ENCODE peak calls at places on chromosome 20, in six cellular contexts. One of them, this sample, is unnamed.

GRCh38 chr20:58630063-58630462 is 21.0 kb upstream of the STX16 start:
- DNase-seq in H1: no peak
- DNase-seq in GM12878: no peak
- DNase-seq in K562: no peak
- DNase-seq in SK-N-SH: no peak
- DNase-seq in HepG2: no peak
- DNase-seq in this sample: no peak

GRCh38 chr20:57163041-57163440 is 103.4 kb downstream of the BMP7 start:
- DNase-seq in HepG2: no peak
- DNase-seq in SK-N-SH: no peak
- DNase-seq in GM12878: no peak
- DNase-seq in H1: no peak
- DNase-seq in K562: no peak
- DNase-seq in this sample: no peak

GRCh38 chr20:63861981-63862901 is 943 bp downstream of the ABHD16B start:
- DNase-seq in SK-N-SH: no peak
- DNase-seq in K562: no peak
- DNase-seq in H1: no peak
- DNase-seq in HepG2: no peak
- DNase-seq in GM12878: no peak
- DNase-seq in this sample: no peak

GRCh38 chr20:60001027-60001567 is 42.9 kb downstream of the CDH26 start:
- DNase-seq in SK-N-SH: no peak
- DNase-seq in HepG2: no peak
- DNase-seq in K562: no peak
- DNase-seq in GM12878: no peak
- DNase-seq in H1: no peak
- DNase-seq in this sample: no peak

GRCh38 chr20:44079291-44079690 is 107.7 kb downstream of the JPH2 start:
- DNase-seq in H1: no peak
- DNase-seq in HepG2: no peak
- DNase-seq in GM12878: no peak
- DNase-seq in SK-N-SH: no peak
- DNase-seq in K562: no peak
- DNase-seq in this sample: no peak

GRCh38 chr20:24704899-24705298 is 235.5 kb downstream of the SYNDIG1 start:
- DNase-seq in H1: peak; percentile 26
- DNase-seq in HepG2: no peak
- DNase-seq in GM12878: no peak
- DNase-seq in K562: no peak
- DNase-seq in SK-N-SH: no peak
- DNase-seq in this sample: no peak

GRCh38 chr20:18849131-18849530 is 35.5 kb downstream of the SCP2D1 start:
- DNase-seq in GM12878: no peak
- DNase-seq in SK-N-SH: no peak
- DNase-seq in H1: no peak
- DNase-seq in K562: no peak
- DNase-seq in HepG2: no peak
- DNase-seq in this sample: no peak

GRCh38 chr20:59514554-59514953 is 89.8 kb upstream of the PHACTR3 start:
- DNase-seq in GM12878: no peak
- DNase-seq in HepG2: no peak
- DNase-seq in H1: no peak
- DNase-seq in SK-N-SH: no peak
- DNase-seq in K562: no peak
- DNase-seq in this sample: no peak

GRCh38 chr20:57470666-57471495 is 54.1 kb downstream of the CTCFL start:
- DNase-seq in K562: no peak
- DNase-seq in H1: no peak
- DNase-seq in HepG2: no peak
- DNase-seq in SK-N-SH: no peak
- DNase-seq in GM12878: no peak
- DNase-seq in this sample: no peak

GRCh38 chr20:21159658-21160380 is 33.9 kb downstream of the KIZ start:
- DNase-seq in K562: no peak
- DNase-seq in H1: no peak
- DNase-seq in HepG2: no peak
- DNase-seq in GM12878: no peak
- DNase-seq in SK-N-SH: no peak
- DNase-seq in this sample: peak; percentile 5

DNA sequence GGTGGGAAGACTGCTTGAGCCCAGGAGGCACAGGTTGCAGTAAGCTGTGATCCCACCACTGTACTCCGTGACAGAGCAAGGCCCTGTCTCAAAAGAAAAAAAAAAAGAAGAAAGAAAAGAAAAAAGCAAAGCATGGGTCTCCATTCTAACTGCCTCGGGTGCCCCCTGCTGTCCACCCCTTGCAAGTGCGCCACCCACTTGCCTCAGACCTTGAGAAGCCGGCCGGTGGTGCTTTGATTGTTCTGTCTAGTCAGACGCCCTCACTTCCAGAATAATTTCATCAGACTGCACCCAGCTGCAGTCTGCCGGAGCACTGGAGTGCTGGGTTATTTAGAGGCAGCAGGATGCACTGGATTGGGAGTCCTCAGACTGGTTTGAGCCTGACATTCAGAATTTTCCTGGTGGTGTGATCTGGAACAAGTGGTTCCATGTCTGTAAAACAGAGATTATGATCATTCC is 17.6 kb upstream of the TM9SF4 start:
- DNase-seq in K562: peak; percentile 79
- DNase-seq in HepG2: peak; percentile 82
- DNase-seq in GM12878: no peak
- DNase-seq in SK-N-SH: peak; percentile 82
- DNase-seq in H1: peak; percentile 93
- DNase-seq in this sample: peak; percentile 49
- TF ChIP-seq GABPA in K562: no peak
- TF ChIP-seq GABPA in HepG2: no peak
- TF ChIP-seq GABPA in GM12878: no peak
- TF ChIP-seq GABPA in SK-N-SH: no peak
- TF ChIP-seq GABPA in H1: no peak
- TF ChIP-seq GABPA in this sample: no peak

DNA sequence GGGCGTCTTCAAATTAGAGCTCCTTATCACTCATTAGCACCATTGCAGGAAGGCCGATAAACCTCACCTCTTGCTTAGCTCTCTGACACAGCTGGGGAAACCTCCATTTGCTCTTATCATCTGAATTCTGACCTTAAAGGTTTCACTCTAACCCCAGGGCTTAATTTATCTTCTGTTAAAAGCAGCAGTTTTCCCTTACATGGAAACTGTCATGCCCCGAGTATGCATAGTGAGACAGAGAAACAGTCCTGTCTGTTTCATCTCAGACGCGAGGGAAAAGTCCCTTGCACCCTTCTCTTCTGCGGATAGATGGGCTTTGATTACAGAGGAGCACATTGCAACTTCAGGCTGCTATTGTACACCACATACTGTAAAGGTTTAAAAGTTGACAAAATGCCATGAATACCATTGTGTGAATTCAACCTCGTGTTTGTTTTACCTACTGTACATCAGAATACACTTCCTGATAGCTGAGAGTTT is 191.5 kb upstream of the BMP2 start:
- DNase-seq in HepG2: peak; percentile 52
- DNase-seq in GM12878: peak; percentile 53
- DNase-seq in SK-N-SH: peak; percentile 11
- DNase-seq in H1: no peak
- DNase-seq in K562: no peak
- DNase-seq in this sample: no peak
- TF ChIP-seq GABPA in HepG2: no peak
- TF ChIP-seq GABPA in GM12878: no peak
- TF ChIP-seq GABPA in SK-N-SH: no peak
- TF ChIP-seq GABPA in H1: no peak
- TF ChIP-seq GABPA in K562: no peak
- TF ChIP-seq GABPA in this sample: no peak

GRCh38 chr20:34337544-34337943 is 25.5 kb upstream of the ITCH start:
- DNase-seq in SK-N-SH: no peak
- DNase-seq in GM12878: no peak
- DNase-seq in K562: no peak
- DNase-seq in HepG2: no peak
- DNase-seq in H1: no peak
- DNase-seq in this sample: no peak
- TF ChIP-seq GABPA in SK-N-SH: no peak
- TF ChIP-seq GABPA in GM12878: no peak
- TF ChIP-seq GABPA in K562: no peak
- TF ChIP-seq GABPA in HepG2: no peak
- TF ChIP-seq GABPA in H1: no peak
- TF ChIP-seq GABPA in this sample: no peak

GRCh38 chr20:49276895-49277785 is 717 bp downstream of the ZNFX1 start:
- DNase-seq in GM12878: no peak
- DNase-seq in H1: no peak
- DNase-seq in SK-N-SH: peak; percentile 63
- DNase-seq in HepG2: no peak
- DNase-seq in K562: peak; percentile 46
- DNase-seq in this sample: peak; percentile 17
- TF ChIP-seq GABPA in GM12878: no peak
- TF ChIP-seq GABPA in H1: no peak
- TF ChIP-seq GABPA in SK-N-SH: no peak
- TF ChIP-seq GABPA in HepG2: no peak
- TF ChIP-seq GABPA in K562: no peak
- TF ChIP-seq GABPA in this sample: no peak

GRCh38 chr20:22371843-22372242 is 212.5 kb downstream of the FOXA2 start:
- DNase-seq in HepG2: no peak
- DNase-seq in GM12878: peak; percentile 46
- DNase-seq in SK-N-SH: no peak
- DNase-seq in K562: no peak
- DNase-seq in H1: no peak
- DNase-seq in this sample: peak; percentile 74
- TF ChIP-seq GABPA in HepG2: no peak
- TF ChIP-seq GABPA in GM12878: no peak
- TF ChIP-seq GABPA in SK-N-SH: no peak
- TF ChIP-seq GABPA in K562: no peak
- TF ChIP-seq GABPA in H1: no peak
- TF ChIP-seq GABPA in this sample: no peak

DNA sequence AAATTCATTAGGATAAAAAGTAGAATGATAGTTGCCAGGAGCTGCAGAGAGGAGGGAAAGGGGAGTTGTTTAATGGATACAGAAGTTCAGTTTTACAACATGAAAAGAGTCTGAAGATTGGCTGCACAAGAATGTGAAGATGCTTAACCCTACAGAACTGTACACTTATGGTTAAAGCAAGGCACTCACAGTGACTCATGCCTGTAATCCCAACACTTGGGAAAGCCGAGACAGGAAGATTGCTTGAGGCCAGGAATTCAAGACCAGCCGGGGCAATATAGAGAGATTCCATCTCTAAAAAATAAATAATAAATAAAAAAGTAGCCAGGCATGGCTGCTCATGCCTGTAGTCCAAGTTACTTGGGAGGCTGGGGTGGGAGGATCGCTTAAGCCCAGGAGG is 174.0 kb downstream of the TASP1 start:
- DNase-seq in H1: no peak
- DNase-seq in SK-N-SH: no peak
- DNase-seq in HepG2: no peak
- DNase-seq in K562: no peak
- DNase-seq in GM12878: no peak
- DNase-seq in this sample: no peak
- TF ChIP-seq GABPA in H1: no peak
- TF ChIP-seq GABPA in SK-N-SH: no peak
- TF ChIP-seq GABPA in HepG2: no peak
- TF ChIP-seq GABPA in K562: no peak
- TF ChIP-seq GABPA in GM12878: no peak
- TF ChIP-seq GABPA in this sample: no peak

DNA sequence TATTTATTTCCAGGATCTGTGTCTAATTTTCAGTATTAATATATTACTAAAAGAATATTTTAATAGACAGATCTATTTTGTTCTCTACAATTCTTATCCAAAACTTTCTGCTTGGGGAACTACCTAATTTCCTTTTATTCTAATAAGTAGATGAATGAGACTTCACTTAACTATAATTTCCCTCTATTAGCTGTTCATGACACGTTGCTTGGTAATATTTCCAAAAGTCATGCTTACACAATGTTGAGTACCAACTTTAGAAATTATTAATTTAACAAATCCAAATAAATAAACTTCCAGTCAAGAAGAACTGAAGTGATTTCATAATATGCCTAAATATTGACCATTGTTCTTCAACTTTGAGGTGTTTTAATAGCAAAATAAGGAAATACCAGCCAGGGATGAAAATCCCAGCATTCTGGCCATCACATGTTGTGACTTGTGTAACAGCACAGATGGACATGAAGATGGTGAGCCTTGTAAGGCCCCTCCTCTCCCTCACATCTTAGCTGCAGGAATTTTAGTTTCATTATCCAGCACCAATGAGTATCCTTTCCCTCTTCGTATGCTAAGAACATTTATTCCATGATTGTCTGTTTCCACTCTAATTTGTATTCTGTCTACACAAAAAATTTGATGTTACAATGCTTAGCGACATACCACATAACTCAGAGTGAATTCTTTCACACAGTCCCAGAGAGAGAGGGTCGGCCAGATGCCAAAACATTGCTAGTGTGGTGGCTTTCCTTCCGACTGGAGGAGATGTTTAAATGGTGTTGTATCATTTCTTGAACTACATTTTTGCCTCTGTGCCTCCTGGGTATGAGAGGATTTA is 137.5 kb downstream of the FOXA2 start:
- DNase-seq in GM12878: no peak
- DNase-seq in HepG2: no peak
- DNase-seq in H1: no peak
- DNase-seq in K562: no peak
- DNase-seq in SK-N-SH: no peak
- DNase-seq in this sample: no peak
- TF ChIP-seq GABPA in GM12878: no peak
- TF ChIP-seq GABPA in HepG2: no peak
- TF ChIP-seq GABPA in H1: no peak
- TF ChIP-seq GABPA in K562: no peak
- TF ChIP-seq GABPA in SK-N-SH: no peak
- TF ChIP-seq GABPA in this sample: no peak

DNA sequence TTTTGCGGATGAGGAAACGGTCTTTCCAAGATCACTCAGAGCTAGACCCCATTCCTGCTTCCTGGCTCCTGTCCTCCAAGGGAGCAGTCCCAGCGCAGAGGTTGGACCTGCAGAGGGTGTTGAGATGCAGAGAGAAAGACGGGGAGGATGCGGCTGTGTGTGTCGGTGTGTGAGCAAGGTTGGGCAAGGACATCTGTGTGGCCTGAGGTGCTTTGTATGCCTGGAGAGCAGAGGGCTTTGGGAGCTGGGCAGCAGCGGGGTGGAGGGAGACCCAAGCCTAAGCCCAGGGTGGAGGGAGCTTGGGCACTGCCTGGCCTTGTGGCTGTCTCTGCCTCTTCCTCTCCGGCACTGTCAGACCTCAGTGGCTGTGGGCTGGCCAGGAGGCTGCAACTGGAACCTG is 147.4 kb upstream of the RNF24 start:
- DNase-seq in HepG2: no peak
- DNase-seq in GM12878: no peak
- DNase-seq in SK-N-SH: no peak
- DNase-seq in K562: no peak
- DNase-seq in H1: peak; percentile 40
- DNase-seq in this sample: no peak
- TF ChIP-seq GABPA in HepG2: no peak
- TF ChIP-seq GABPA in GM12878: no peak
- TF ChIP-seq GABPA in SK-N-SH: no peak
- TF ChIP-seq GABPA in K562: no peak
- TF ChIP-seq GABPA in H1: no peak
- TF ChIP-seq GABPA in this sample: no peak

This sample was measured in HL-60.